ENCODE peak calls at places on chromosomes 1 and 21, in six cellular contexts. One of them, this sample, is unnamed.

GRCh38 chr1:226635456-226635941 is 86.9 kb downstream of the STUM start:
- DNase-seq in kidney epithelial cell: no peak
- DNase-seq in choroid plexus epithelial cell: no peak
- DNase-seq in GM12865: no peak
- DNase-seq in GM13977: no peak
- DNase-seq in colonic mucosa: no peak
- DNase-seq in this sample: peak; percentile 46

GRCh38 chr1:165080253-165080896 is 276.1 kb downstream of the LMX1A start:
- DNase-seq in colonic mucosa: no peak
- DNase-seq in kidney epithelial cell: no peak
- DNase-seq in GM12865: no peak
- DNase-seq in choroid plexus epithelial cell: no peak
- DNase-seq in GM13977: no peak
- DNase-seq in this sample: no peak

GRCh38 chr1:112673589-112674439 is 645 bp upstream of the MOV10 start:
- DNase-seq in kidney epithelial cell: no peak
- DNase-seq in GM13977: no peak
- DNase-seq in colonic mucosa: no peak
- DNase-seq in GM12865: peak; percentile 38
- DNase-seq in choroid plexus epithelial cell: peak; percentile 89
- DNase-seq in this sample: no peak

GRCh38 chr1:25661043-25661807 is 44.6 kb downstream of the MAN1C1 start:
- DNase-seq in colonic mucosa: peak; percentile 37
- DNase-seq in choroid plexus epithelial cell: peak; percentile 17
- DNase-seq in GM13977: no peak
- DNase-seq in GM12865: no peak
- DNase-seq in kidney epithelial cell: no peak
- DNase-seq in this sample: no peak

GRCh38 chr21:35905973-35906357 is 154.4 kb downstream of the SETD4 start:
- DNase-seq in choroid plexus epithelial cell: no peak
- DNase-seq in GM12865: no peak
- DNase-seq in GM13977: no peak
- DNase-seq in kidney epithelial cell: no peak
- DNase-seq in colonic mucosa: no peak
- DNase-seq in this sample: no peak

GRCh38 chr1:166166701-166167394 is at the start of gene FAM78B:
- DNase-seq in GM13977: peak; percentile 90
- DNase-seq in kidney epithelial cell: no peak
- DNase-seq in choroid plexus epithelial cell: peak; percentile 20
- DNase-seq in colonic mucosa: peak; percentile 81
- DNase-seq in GM12865: peak; percentile 95
- DNase-seq in this sample: peak; percentile 74

GRCh38 chr1:202439308-202439707 is 90.8 kb downstream of the PPP1R12B start:
- DNase-seq in choroid plexus epithelial cell: no peak
- DNase-seq in colonic mucosa: no peak
- DNase-seq in GM13977: no peak
- DNase-seq in kidney epithelial cell: no peak
- DNase-seq in GM12865: no peak
- DNase-seq in this sample: no peak

GRCh38 chr1:2540816-2541492 is 10.9 kb upstream of the HES5 start:
- DNase-seq in colonic mucosa: no peak
- DNase-seq in choroid plexus epithelial cell: no peak
- DNase-seq in GM12865: no peak
- DNase-seq in GM13977: no peak
- DNase-seq in kidney epithelial cell: no peak
- DNase-seq in this sample: no peak

GRCh38 chr1:245105042-245105441 is 49.7 kb upstream of the KIF26B start:
- DNase-seq in colonic mucosa: no peak
- DNase-seq in choroid plexus epithelial cell: no peak
- DNase-seq in GM12865: no peak
- DNase-seq in GM13977: no peak
- DNase-seq in kidney epithelial cell: no peak
- DNase-seq in this sample: no peak

GRCh38 chr1:53264048-53264447 is 25.7 kb upstream of the MAGOH start:
- DNase-seq in kidney epithelial cell: no peak
- DNase-seq in colonic mucosa: no peak
- DNase-seq in GM13977: no peak
- DNase-seq in GM12865: no peak
- DNase-seq in choroid plexus epithelial cell: no peak
- DNase-seq in this sample: no peak

GRCh38 chr1:232012773-232013386 is 386.3 kb downstream of the DISC1 start:
- DNase-seq in kidney epithelial cell: no peak
- DNase-seq in GM13977: no peak
- DNase-seq in choroid plexus epithelial cell: peak; percentile 35
- DNase-seq in colonic mucosa: peak; percentile 84
- DNase-seq in GM12865: no peak
- DNase-seq in this sample: no peak

GRCh38 chr1:208851376-208851775 is 607.2 kb upstream of the PLXNA2 start:
- DNase-seq in GM12865: no peak
- DNase-seq in colonic mucosa: no peak
- DNase-seq in GM13977: no peak
- DNase-seq in kidney epithelial cell: no peak
- DNase-seq in choroid plexus epithelial cell: no peak
- DNase-seq in this sample: no peak

GRCh38 chr1:212234431-212235298 is 50.5 kb upstream of the PPP2R5A start:
- DNase-seq in colonic mucosa: peak; percentile 38
- DNase-seq in kidney epithelial cell: peak; percentile 93
- DNase-seq in choroid plexus epithelial cell: peak; percentile 95
- DNase-seq in GM12865: peak; percentile 56
- DNase-seq in GM13977: peak; percentile 47
- DNase-seq in this sample: no peak

GRCh38 chr1:184035719-184036516 is 1.6 kb downstream of the COLGALT2 start:
- DNase-seq in kidney epithelial cell: no peak
- DNase-seq in colonic mucosa: no peak
- DNase-seq in choroid plexus epithelial cell: no peak
- DNase-seq in GM12865: no peak
- DNase-seq in GM13977: peak; percentile 12
- DNase-seq in this sample: no peak

GRCh38 chr1:184039126-184039525 is 1.6 kb upstream of the COLGALT2 start:
- DNase-seq in GM13977: no peak
- DNase-seq in choroid plexus epithelial cell: no peak
- DNase-seq in colonic mucosa: no peak
- DNase-seq in kidney epithelial cell: no peak
- DNase-seq in GM12865: no peak
- DNase-seq in this sample: no peak

GRCh38 chr1:184036517-184036949 is 995 bp downstream of the COLGALT2 start:
- DNase-seq in kidney epithelial cell: no peak
- DNase-seq in choroid plexus epithelial cell: no peak
- DNase-seq in GM12865: no peak
- DNase-seq in colonic mucosa: no peak
- DNase-seq in GM13977: peak; percentile 42
- DNase-seq in this sample: peak; percentile 49

GRCh38 chr1:184034761-184035379 is 2.7 kb downstream of the COLGALT2 start:
- DNase-seq in GM12865: no peak
- DNase-seq in GM13977: no peak
- DNase-seq in kidney epithelial cell: no peak
- DNase-seq in colonic mucosa: no peak
- DNase-seq in choroid plexus epithelial cell: no peak
- DNase-seq in this sample: no peak

DNA sequence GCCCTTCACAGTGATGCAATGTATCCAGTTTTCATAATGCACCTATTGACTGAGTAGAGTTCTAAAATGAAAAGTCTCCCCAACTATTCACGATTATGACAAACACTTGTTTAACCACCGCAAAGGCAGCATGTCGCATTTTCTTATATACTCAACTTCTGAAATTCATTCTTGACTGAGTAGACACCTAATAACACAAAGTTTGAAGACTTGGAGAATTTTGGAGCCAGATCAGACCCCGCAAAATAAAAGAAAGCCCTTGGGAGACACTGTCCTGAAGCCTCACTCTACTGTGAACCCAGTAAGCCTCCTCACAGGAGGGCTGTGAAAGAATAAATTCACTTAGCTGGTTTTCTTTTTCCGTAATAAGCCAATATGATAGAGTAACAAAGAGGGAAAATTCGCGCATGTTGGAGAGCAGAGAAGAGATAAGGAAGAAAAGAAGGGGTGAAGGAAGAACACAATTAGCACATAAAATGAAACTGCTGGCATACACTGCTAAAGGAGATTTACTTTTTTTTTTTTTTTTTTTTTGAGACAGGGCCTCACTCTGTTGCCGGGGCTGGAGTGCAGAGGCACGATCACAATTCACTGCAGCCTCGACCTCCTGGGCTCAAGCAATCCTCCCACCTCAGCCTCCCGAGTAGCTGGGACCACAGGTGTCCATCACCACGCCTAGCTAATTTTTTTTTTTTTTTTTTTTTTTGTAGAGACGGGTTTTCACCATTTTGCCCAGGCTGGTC is 492 bp upstream of the COLGALT2 start:
- DNase-seq in GM12865: no peak
- DNase-seq in GM13977: no peak
- DNase-seq in kidney epithelial cell: no peak
- DNase-seq in choroid plexus epithelial cell: no peak
- DNase-seq in colonic mucosa: no peak
- DNase-seq in this sample: no peak
- TF ChIP-seq CTCF in GM12865: no peak
- TF ChIP-seq CTCF in GM13977: no peak
- TF ChIP-seq CTCF in kidney epithelial cell: no peak
- TF ChIP-seq CTCF in choroid plexus epithelial cell: no peak
- TF ChIP-seq CTCF in colonic mucosa: no peak
- TF ChIP-seq CTCF in this sample: no peak

DNA sequence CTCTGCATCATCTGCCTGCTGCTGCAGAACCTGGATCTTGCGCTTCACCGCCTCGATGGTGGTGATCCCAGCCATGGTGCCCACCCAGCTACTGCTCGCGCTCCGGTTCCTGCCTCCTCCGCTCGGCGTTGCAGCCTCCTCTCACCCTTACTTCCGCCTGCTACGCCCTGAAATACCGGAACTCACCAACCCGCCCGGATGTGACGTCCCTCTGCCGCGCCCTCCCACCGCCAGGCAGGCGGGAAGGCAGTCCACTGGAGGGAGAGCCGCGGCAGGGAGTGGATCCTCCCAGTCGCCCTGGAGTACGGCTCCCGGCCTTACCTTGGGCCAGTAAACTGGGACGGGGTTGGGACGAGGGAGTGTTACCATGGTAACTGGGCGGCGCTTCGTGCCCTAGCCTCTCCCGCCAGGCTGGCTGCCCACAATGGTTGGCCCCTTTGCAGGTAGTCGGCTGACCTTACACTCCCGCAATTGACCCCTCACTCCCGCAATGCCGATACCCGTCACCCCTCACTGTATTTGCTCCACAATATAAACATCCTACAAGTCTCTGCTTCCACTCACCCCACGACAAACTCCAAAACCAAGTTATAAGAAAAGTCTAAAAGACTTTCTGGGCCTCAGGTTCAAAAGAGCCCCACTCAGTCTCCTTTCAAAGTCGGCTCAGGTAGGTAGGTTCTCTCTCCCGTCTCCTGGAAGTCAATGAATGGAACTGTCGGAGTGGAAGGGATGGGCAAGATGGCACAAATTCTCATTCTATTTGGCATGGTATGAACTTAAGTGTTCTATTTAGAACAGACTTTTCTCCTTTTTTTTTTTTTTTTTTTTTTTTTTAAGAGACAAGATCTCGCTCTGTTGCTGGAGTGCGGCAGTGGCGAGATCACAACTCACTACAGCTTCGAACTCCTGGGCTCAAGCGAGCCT is 8.6 kb downstream of the TPM3 start:
- DNase-seq in choroid plexus epithelial cell: peak; percentile 96
- DNase-seq in GM13977: peak; percentile 93
- DNase-seq in GM12865: peak; percentile 95
- DNase-seq in kidney epithelial cell: peak; percentile 90
- DNase-seq in colonic mucosa: peak; percentile 99
- DNase-seq in this sample: peak; percentile 97
- TF ChIP-seq CTCF in choroid plexus epithelial cell: no peak
- TF ChIP-seq CTCF in GM13977: no peak
- TF ChIP-seq CTCF in GM12865: no peak
- TF ChIP-seq CTCF in kidney epithelial cell: no peak
- TF ChIP-seq CTCF in colonic mucosa: no peak
- TF ChIP-seq CTCF in this sample: no peak

DNA sequence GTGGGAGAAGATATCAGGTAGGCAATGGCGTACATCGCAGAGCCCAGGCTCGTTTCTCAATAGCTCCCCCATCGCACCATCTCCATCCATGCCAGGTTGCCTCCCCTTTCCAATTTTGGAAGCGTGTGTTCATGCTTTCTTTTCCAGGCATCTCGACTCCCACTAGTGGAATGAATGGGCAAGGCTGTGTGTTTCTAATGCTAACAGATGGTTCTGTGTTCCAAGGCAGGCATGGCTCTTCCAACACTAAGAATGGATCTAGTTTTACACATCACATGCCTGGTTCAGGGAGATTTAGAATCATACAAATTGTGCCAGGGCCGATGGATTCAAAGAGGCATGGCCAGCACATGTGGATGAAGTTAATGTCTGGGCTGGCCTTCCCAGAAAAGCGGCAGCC is 438.6 kb downstream of the PRDM2 start:
- DNase-seq in choroid plexus epithelial cell: no peak
- DNase-seq in colonic mucosa: no peak
- DNase-seq in GM13977: no peak
- DNase-seq in GM12865: no peak
- DNase-seq in kidney epithelial cell: no peak
- DNase-seq in this sample: no peak
- TF ChIP-seq CTCF in choroid plexus epithelial cell: no peak
- TF ChIP-seq CTCF in colonic mucosa: no peak
- TF ChIP-seq CTCF in GM13977: no peak
- TF ChIP-seq CTCF in GM12865: no peak
- TF ChIP-seq CTCF in kidney epithelial cell: no peak
- TF ChIP-seq CTCF in this sample: no peak

DNA sequence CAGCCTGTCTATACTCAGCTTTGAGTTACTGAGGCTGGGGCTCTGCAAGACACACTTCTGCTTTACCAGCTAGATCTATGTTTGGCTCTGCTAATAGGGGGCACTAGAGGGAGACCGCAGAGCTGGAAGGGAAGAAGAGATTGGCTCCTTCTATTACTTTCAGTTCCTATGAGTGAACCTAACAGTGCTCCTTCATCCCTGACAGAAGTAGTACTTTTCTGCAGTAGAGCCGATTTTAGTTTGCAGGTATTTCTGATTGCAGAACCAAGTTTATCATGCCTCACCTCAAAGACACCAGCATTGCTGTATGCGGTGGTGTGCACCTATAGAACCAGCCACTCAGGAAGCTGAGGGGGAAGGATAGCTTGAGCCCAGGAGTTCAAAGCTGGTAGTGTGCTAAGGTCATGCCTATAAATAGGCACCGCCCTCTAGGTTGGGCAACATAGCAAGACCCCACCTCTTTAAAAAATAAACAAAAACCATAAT is 5.7 kb upstream of the ZDHHC18 start:
- DNase-seq in choroid plexus epithelial cell: no peak
- DNase-seq in colonic mucosa: peak; percentile 48
- DNase-seq in GM12865: peak; percentile 84
- DNase-seq in kidney epithelial cell: no peak
- DNase-seq in GM13977: peak; percentile 86
- DNase-seq in this sample: no peak
- TF ChIP-seq CTCF in choroid plexus epithelial cell: peak; percentile 43
- TF ChIP-seq CTCF in colonic mucosa: peak; percentile 20
- TF ChIP-seq CTCF in GM12865: peak; percentile 48
- TF ChIP-seq CTCF in kidney epithelial cell: no peak
- TF ChIP-seq CTCF in GM13977: peak; percentile 59
- TF ChIP-seq CTCF in this sample: peak; percentile 28